ENCODE peak calls at places on chromosome 14, in eight cellular contexts. H is heart left ventricle, Q is sigmoid colon, Z is MM.1S, S is mucosa of descending colon, E is endothelial cell of umbilical vein, W is lung, N is left ventricle myocardium inferior. I is an unnamed sample.

GRCh38 chr14:71610797-71611196 is 321.4 kb upstream of the RGS6 start:
- DNase-seq in Q (no peak), Z (no peak), N (no peak), W (no peak), E (no peak), S (peak; percentile 12), H (no peak), I (no peak)

GRCh38 chr14:105448706-105449111 is 25.9 kb upstream of the CRIP2 start:
- DNase-seq in H (peak; percentile 80), S (peak; percentile 73), N (peak; percentile 80), E (peak; percentile 74), Z (no peak), W (peak; percentile 66), Q (peak; percentile 88), I (no peak)

GRCh38 chr14:74973003-74973614 is 17.7 kb upstream of the PGF start:
- DNase-seq in W (no peak), E (peak; percentile 84), S (no peak), Z (peak; percentile 7), Q (peak; percentile 80), N (peak; percentile 78), H (peak; percentile 83), I (no peak)

GRCh38 chr14:86243158-86243557 is 713.2 kb downstream of the FLRT2 start:
- DNase-seq in S (no peak), Z (peak; percentile 6), H (no peak), N (no peak), Q (no peak), W (no peak), E (no peak), I (no peak)

GRCh38 chr14:101001311-101002069 is 98.0 kb upstream of the RTL1 start:
- DNase-seq in Z (no peak), S (no peak), H (no peak), E (no peak), N (no peak), W (no peak), Q (no peak), I (peak; percentile 75)

GRCh38 chr14:65879218-65880009 is 466.9 kb downstream of the FUT8 start:
- DNase-seq in E (peak; percentile 36), Q (no peak), W (no peak), N (no peak), S (no peak), Z (no peak), H (no peak), I (peak; percentile 73)

GRCh38 chr14:45091696-45092095 is 7.8 kb downstream of the PRPF39 start:
- DNase-seq in H (no peak), N (no peak), E (no peak), Z (no peak), Q (no peak), W (no peak), S (no peak), I (no peak)

GRCh38 chr14:91573894-91574837 is 64.1 kb upstream of the PPP4R3A start:
- DNase-seq in Z (peak; percentile 17), E (peak; percentile 3), S (peak; percentile 66), W (peak; percentile 46), Q (peak; percentile 69), H (no peak), N (peak; percentile 19), I (no peak)

GRCh38 chr14:76551116-76551515 is 175.2 kb downstream of the ESRRB start:
- DNase-seq in N (no peak), E (no peak), Q (no peak), H (no peak), S (no peak), W (no peak), Z (no peak), I (no peak)

GRCh38 chr14:104865069-104865630 is at the start of gene CEP170B:
- DNase-seq in S (peak; percentile 60), H (peak; percentile 55), Q (no peak), Z (peak; percentile 38), N (peak; percentile 36), W (no peak), E (peak; percentile 9), I (no peak)

GRCh38 chr14:29805415-29806123 is 122.1 kb downstream of the PRKD1 start:
- DNase-seq in Q (peak; percentile 75), S (no peak), Z (no peak), E (peak; percentile 65), H (peak; percentile 78), N (peak; percentile 58), W (peak; percentile 62), I (peak; percentile 76)

GRCh38 chr14:61102549-61103466 is 121.8 kb downstream of the SLC38A6 start:
- DNase-seq in N (no peak), H (no peak), Z (no peak), W (no peak), E (no peak), S (no peak), Q (no peak), I (no peak)

GRCh38 chr14:61106627-61107147 is 125.6 kb downstream of the SLC38A6 start:
- DNase-seq in N (no peak), H (no peak), W (no peak), Z (no peak), E (no peak), S (no peak), Q (no peak), I (no peak)

GRCh38 chr14:61101803-61102548 is 120.9 kb downstream of the SLC38A6 start:
- DNase-seq in Z (no peak), Q (no peak), N (no peak), E (peak; percentile 93), W (no peak), S (no peak), H (no peak), I (no peak)

GRCh38 chr14:61104358-61104757 is 123.3 kb downstream of the SLC38A6 start:
- DNase-seq in N (no peak), Z (no peak), E (no peak), H (no peak), Q (no peak), S (no peak), W (no peak), I (no peak)

DNA sequence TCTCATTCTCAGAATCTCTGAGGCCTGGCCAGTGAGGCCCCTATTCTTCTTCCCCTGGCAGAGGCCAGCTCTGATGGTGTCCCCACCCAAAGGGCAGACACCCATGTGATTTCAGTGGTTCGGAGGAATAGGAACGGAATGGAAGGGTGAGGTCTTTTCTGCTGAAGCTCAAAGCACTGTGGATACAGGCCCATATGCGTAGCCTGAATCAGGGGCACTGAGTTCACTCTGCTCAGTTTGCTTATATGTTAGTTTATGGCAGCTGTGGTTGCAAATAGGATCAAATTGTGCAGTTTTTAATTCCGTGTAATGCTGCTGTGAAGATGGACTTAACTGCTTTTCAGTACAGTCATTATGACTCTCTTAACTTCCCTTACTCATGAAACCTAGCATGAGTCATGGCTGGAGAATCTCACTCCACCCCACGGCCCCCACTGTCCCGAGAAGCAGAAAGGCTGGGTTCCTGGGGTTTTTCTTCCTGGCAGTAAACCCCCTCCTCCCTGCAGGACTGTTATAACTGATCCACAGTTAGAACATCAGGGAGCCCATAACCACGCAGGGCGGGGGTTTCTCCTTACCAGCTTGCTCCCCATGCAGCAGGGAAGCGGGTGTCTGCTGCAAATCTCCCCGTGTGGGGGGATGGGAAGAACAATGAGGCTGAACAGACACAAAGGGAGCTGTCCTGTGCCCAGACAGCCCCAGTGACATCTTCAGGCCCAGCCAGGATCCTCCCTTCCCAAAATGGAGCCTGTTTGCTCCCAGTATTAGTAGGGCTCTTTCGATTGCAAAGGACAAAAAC is 122.7 kb downstream of the SLC38A6 start:
- DNase-seq in Z (no peak), Q (peak; percentile 76), H (peak; percentile 50), E (peak; percentile 94), S (peak; percentile 15), N (no peak), W (peak; percentile 64), I (peak; percentile 90)
- H3K4me3 ChIP-seq in Z (no peak overlapping the region), Q (no peak overlapping the region), H (no peak overlapping the region), E (no peak overlapping the region), S (no peak overlapping the region), N (no peak overlapping the region), W (no peak overlapping the region), I (no peak overlapping the region)

GRCh38 chr14:99188721-99189120 is 83.3 kb downstream of the BCL11B start:
- DNase-seq in H (no peak), W (no peak), S (no peak), Q (no peak), N (no peak), E (no peak), Z (no peak), I (no peak)
- TF ChIP-seq CTCF in H (no peak), W (no peak), S (no peak), Q (no peak), N (no peak), E (no peak), Z (no peak), I (no peak)

GRCh38 chr14:23068792-23069412 is 11.6 kb upstream of the CDH24 start:
- DNase-seq in S (peak; percentile 91), E (peak; percentile 97), W (peak; percentile 85), Z (peak; percentile 72), Q (peak; percentile 90), H (peak; percentile 70), N (peak; percentile 60), I (peak; percentile 70)

GRCh38 chr14:23067847-23068791 is 10.8 kb upstream of the CDH24 start:
- DNase-seq in Z (no peak), N (no peak), H (no peak), Q (no peak), S (peak; percentile 28), E (no peak), W (no peak), I (no peak)

GRCh38 chr14:23066368-23066767 is 9.0 kb upstream of the CDH24 start:
- DNase-seq in N (no peak), Q (no peak), W (no peak), S (no peak), E (no peak), Z (no peak), H (no peak), I (no peak)

GRCh38 chr14:23069413-23069806 is 12.1 kb upstream of the CDH24 start:
- DNase-seq in N (no peak), E (no peak), W (no peak), Z (no peak), S (no peak), Q (no peak), H (no peak), I (no peak)

DNA sequence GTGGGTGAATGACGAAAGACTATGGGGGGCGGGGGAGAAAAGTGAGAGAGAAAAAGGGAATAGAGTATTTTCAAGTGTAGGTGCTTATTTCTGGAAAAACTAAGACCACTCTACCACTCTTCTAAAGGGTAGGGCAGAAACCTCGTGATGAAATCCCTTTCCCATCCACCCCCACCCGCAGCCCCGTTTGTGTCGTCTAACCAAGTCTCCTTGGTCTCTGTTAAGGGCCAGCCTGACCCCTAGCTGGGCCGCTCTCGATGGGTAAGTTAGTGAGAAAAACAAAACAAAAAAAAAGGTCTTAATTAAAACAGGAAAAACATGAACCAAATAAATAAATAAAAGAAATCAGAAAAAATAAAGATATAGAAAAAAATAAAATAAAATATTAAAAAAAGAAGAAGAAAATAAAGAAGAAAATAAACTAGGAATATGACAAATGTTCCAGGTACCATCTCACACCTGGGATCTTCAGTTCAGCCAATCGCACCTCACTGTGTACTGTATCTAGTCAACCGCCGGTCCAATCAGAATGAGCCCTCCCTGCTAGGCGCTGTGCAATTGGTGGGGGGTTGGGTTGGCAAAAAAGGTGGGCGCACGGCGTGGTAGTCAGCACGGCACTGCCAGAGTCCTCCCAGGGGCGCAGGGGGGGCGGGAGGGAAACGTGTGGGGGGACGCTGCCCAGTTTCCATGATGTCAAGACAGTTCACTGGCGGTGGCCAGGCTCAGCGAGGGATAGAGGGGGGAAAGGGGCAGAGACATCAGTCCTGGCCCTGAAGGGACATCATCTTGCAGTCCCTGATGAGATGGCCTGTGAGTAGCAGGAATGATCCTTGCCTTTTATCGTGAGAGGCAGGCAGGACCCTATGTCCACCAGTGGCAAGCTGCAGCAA is 9.8 kb upstream of the CDH24 start:
- DNase-seq in E (no peak), H (no peak), S (no peak), W (no peak), N (no peak), Q (no peak), Z (no peak), I (no peak)
- H3K36me3 ChIP-seq in E (peaks cover 44% of the 10 kb centered on the region), H (peaks cover 70% of the 10 kb centered on the region), S (peaks cover 20% of the 10 kb centered on the region), W (peaks cover 50% of the 10 kb centered on the region), N (peaks cover 67% of the 10 kb centered on the region), Q (peaks cover 22% of the 10 kb centered on the region), Z (no peaks in the 10 kb centered on the region), I (peaks cover 13% of the 10 kb centered on the region)

GRCh38 chr14:67357583-67358354 is 1.8 kb downstream of the ATP6V1D start:
- DNase-seq in Q (no peak), Z (no peak), S (no peak), W (no peak), E (no peak), H (no peak), N (no peak), I (no peak)
- H3K4me3 ChIP-seq in Q (no peak overlapping the region), Z (peak overlapping the region; percentile 79), S (no peak overlapping the region), W (no peak overlapping the region), E (no peak overlapping the region), H (no peak overlapping the region), N (peak overlapping the region; percentile 87), I (no peak overlapping the region)

I was measured in kidney epithelial cell.